ENCODE peak calls at places on chromosomes 6 and 20, in eight cellular contexts. One of them, this sample, is unnamed.

GRCh38 chr6:106973841-106974336 is 640 bp downstream of the CD24 start:
- DNase-seq in PC-9: peak; percentile 44
- DNase-seq in pancreas: peak; percentile 85
- DNase-seq in BE2C: peak; percentile 10
- DNase-seq in adipocyte: no peak
- DNase-seq in fibroblast of lung: peak; percentile 19
- DNase-seq in Peyer's patch: peak; percentile 22
- DNase-seq in left lung: peak; percentile 82
- DNase-seq in this sample: no peak

GRCh38 chr20:58482416-58482815 is 32.8 kb downstream of the APCDD1L start:
- DNase-seq in PC-9: no peak
- DNase-seq in pancreas: no peak
- DNase-seq in BE2C: no peak
- DNase-seq in adipocyte: no peak
- DNase-seq in fibroblast of lung: peak; percentile 43
- DNase-seq in Peyer's patch: no peak
- DNase-seq in left lung: no peak
- DNase-seq in this sample: no peak

GRCh38 chr6:38495922-38496635 is 143.7 kb downstream of the BTBD9 start:
- DNase-seq in PC-9: no peak
- DNase-seq in pancreas: no peak
- DNase-seq in BE2C: no peak
- DNase-seq in adipocyte: no peak
- DNase-seq in fibroblast of lung: no peak
- DNase-seq in Peyer's patch: no peak
- DNase-seq in left lung: no peak
- DNase-seq in this sample: no peak

GRCh38 chr6:147765541-147765940 is 257.1 kb downstream of the SAMD5 start:
- DNase-seq in PC-9: no peak
- DNase-seq in pancreas: no peak
- DNase-seq in BE2C: no peak
- DNase-seq in adipocyte: no peak
- DNase-seq in fibroblast of lung: peak; percentile 2
- DNase-seq in Peyer's patch: no peak
- DNase-seq in left lung: no peak
- DNase-seq in this sample: no peak

GRCh38 chr6:153027480-153027879 is 25.0 kb upstream of the MTRF1L start:
- DNase-seq in PC-9: no peak
- DNase-seq in pancreas: no peak
- DNase-seq in BE2C: no peak
- DNase-seq in adipocyte: no peak
- DNase-seq in fibroblast of lung: no peak
- DNase-seq in Peyer's patch: no peak
- DNase-seq in left lung: no peak
- DNase-seq in this sample: no peak

GRCh38 chr6:88588938-88589337 is 374.5 kb downstream of the RNGTT start:
- DNase-seq in PC-9: no peak
- DNase-seq in pancreas: no peak
- DNase-seq in BE2C: no peak
- DNase-seq in adipocyte: no peak
- DNase-seq in fibroblast of lung: no peak
- DNase-seq in Peyer's patch: no peak
- DNase-seq in left lung: no peak
- DNase-seq in this sample: no peak

GRCh38 chr20:48685300-48685699 is 142.5 kb downstream of the PREX1 start:
- DNase-seq in PC-9: no peak
- DNase-seq in pancreas: no peak
- DNase-seq in BE2C: no peak
- DNase-seq in adipocyte: no peak
- DNase-seq in fibroblast of lung: no peak
- DNase-seq in Peyer's patch: no peak
- DNase-seq in left lung: no peak
- DNase-seq in this sample: no peak

GRCh38 chr6:167570460-167571400 is 245.8 kb downstream of the TTLL2 start:
- DNase-seq in PC-9: no peak
- DNase-seq in pancreas: no peak
- DNase-seq in BE2C: no peak
- DNase-seq in adipocyte: no peak
- DNase-seq in fibroblast of lung: no peak
- DNase-seq in Peyer's patch: peak; percentile 8
- DNase-seq in left lung: peak; percentile 60
- DNase-seq in this sample: no peak

GRCh38 chr20:46487628-46488027 is 25.7 kb downstream of the ZNF334 start:
- DNase-seq in PC-9: no peak
- DNase-seq in pancreas: no peak
- DNase-seq in BE2C: no peak
- DNase-seq in adipocyte: no peak
- DNase-seq in fibroblast of lung: no peak
- DNase-seq in Peyer's patch: no peak
- DNase-seq in left lung: no peak
- DNase-seq in this sample: no peak

GRCh38 chr6:90124904-90125510 is 171.6 kb downstream of the BACH2 start:
- DNase-seq in PC-9: no peak
- DNase-seq in pancreas: no peak
- DNase-seq in BE2C: no peak
- DNase-seq in adipocyte: peak; percentile 17
- DNase-seq in fibroblast of lung: no peak
- DNase-seq in Peyer's patch: no peak
- DNase-seq in left lung: no peak
- DNase-seq in this sample: no peak

GRCh38 chr6:83708970-83709747 is at the start of gene SNAP91:
- DNase-seq in PC-9: no peak
- DNase-seq in pancreas: peak; percentile 78
- DNase-seq in BE2C: peak; percentile 92
- DNase-seq in adipocyte: no peak
- DNase-seq in fibroblast of lung: peak; percentile 9
- DNase-seq in Peyer's patch: no peak
- DNase-seq in left lung: no peak
- DNase-seq in this sample: no peak

GRCh38 chr6:166505133-166505905 is 81.2 kb downstream of the RAMACL start:
- DNase-seq in PC-9: no peak
- DNase-seq in pancreas: no peak
- DNase-seq in BE2C: no peak
- DNase-seq in adipocyte: no peak
- DNase-seq in fibroblast of lung: no peak
- DNase-seq in Peyer's patch: no peak
- DNase-seq in left lung: no peak
- DNase-seq in this sample: no peak

GRCh38 chr6:101716810-101717209 is 323.3 kb downstream of the GRIK2 start:
- DNase-seq in PC-9: no peak
- DNase-seq in pancreas: no peak
- DNase-seq in BE2C: no peak
- DNase-seq in adipocyte: no peak
- DNase-seq in fibroblast of lung: no peak
- DNase-seq in Peyer's patch: no peak
- DNase-seq in left lung: no peak
- DNase-seq in this sample: no peak

GRCh38 chr6:127732927-127733326 is 156.0 kb downstream of the C6orf58 start:
- DNase-seq in PC-9: no peak
- DNase-seq in pancreas: no peak
- DNase-seq in BE2C: no peak
- DNase-seq in adipocyte: no peak
- DNase-seq in fibroblast of lung: no peak
- DNase-seq in Peyer's patch: no peak
- DNase-seq in left lung: no peak
- DNase-seq in this sample: no peak

GRCh38 chr6:43793875-43794242 is 23.8 kb downstream of the VEGFA start:
- DNase-seq in PC-9: no peak
- DNase-seq in pancreas: peak; percentile 55
- DNase-seq in BE2C: no peak
- DNase-seq in adipocyte: no peak
- DNase-seq in fibroblast of lung: no peak
- DNase-seq in Peyer's patch: no peak
- DNase-seq in left lung: no peak
- DNase-seq in this sample: no peak

GRCh38 chr6:43791752-43792422 is 21.9 kb downstream of the VEGFA start:
- DNase-seq in PC-9: no peak
- DNase-seq in pancreas: peak; percentile 14
- DNase-seq in BE2C: no peak
- DNase-seq in adipocyte: no peak
- DNase-seq in fibroblast of lung: no peak
- DNase-seq in Peyer's patch: no peak
- DNase-seq in left lung: no peak
- DNase-seq in this sample: no peak

GRCh38 chr6:43796168-43796567 is 26.2 kb downstream of the VEGFA start:
- DNase-seq in PC-9: no peak
- DNase-seq in pancreas: no peak
- DNase-seq in BE2C: no peak
- DNase-seq in adipocyte: no peak
- DNase-seq in fibroblast of lung: no peak
- DNase-seq in Peyer's patch: no peak
- DNase-seq in left lung: no peak
- DNase-seq in this sample: no peak

GRCh38 chr6:43790031-43790430 is 20.0 kb downstream of the VEGFA start:
- DNase-seq in PC-9: no peak
- DNase-seq in pancreas: no peak
- DNase-seq in BE2C: no peak
- DNase-seq in adipocyte: peak; percentile 95
- DNase-seq in fibroblast of lung: no peak
- DNase-seq in Peyer's patch: no peak
- DNase-seq in left lung: no peak
- DNase-seq in this sample: no peak

DNA sequence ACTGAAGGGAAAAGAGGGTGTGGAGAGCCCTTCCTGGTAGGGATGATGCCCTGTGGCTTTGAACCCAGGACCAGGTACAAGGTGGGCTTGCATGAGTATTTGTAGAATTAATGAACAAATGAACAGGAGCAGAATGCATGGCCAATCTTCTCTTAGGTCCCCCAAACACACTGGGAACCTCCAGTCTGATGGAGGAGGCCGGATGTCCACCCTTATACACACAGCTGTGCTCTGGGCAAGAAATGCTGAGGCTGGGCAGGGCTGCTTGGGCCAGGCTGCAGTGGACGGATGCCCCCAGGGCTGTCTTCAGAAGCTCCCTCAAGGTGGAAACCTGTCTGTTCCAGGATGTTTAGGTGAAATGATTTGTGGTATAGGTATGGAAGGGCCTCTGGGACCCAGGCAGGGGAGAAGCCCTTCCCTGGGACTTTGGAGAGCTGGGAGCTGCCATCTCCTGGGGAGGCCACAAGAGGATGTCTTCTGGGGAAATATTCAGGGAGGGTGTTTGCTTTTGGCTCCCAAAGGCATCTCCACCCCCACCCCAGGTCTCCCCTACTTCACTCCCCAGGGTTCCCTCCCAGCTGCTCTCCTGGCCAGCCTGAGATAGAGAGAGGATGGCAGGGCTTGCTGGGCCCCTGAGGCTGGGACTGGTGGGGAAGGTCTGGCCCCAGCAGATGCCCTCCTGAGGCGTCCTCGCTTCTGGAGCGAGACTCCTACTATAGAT is 23.3 kb downstream of the VEGFA start:
- DNase-seq in PC-9: no peak
- DNase-seq in pancreas: no peak
- DNase-seq in BE2C: no peak
- DNase-seq in adipocyte: no peak
- DNase-seq in fibroblast of lung: no peak
- DNase-seq in Peyer's patch: no peak
- DNase-seq in left lung: no peak
- DNase-seq in this sample: no peak
- H3K9me3 ChIP-seq in PC-9: no peaks in the 10 kb centered on the region
- H3K9me3 ChIP-seq in pancreas: no peaks in the 10 kb centered on the region
- H3K9me3 ChIP-seq in BE2C: no peaks in the 10 kb centered on the region
- H3K9me3 ChIP-seq in adipocyte: no peaks in the 10 kb centered on the region
- H3K9me3 ChIP-seq in fibroblast of lung: no peaks in the 10 kb centered on the region
- H3K9me3 ChIP-seq in Peyer's patch: no peaks in the 10 kb centered on the region
- H3K9me3 ChIP-seq in left lung: no peaks in the 10 kb centered on the region
- H3K9me3 ChIP-seq in this sample: no peaks in the 10 kb centered on the region

DNA sequence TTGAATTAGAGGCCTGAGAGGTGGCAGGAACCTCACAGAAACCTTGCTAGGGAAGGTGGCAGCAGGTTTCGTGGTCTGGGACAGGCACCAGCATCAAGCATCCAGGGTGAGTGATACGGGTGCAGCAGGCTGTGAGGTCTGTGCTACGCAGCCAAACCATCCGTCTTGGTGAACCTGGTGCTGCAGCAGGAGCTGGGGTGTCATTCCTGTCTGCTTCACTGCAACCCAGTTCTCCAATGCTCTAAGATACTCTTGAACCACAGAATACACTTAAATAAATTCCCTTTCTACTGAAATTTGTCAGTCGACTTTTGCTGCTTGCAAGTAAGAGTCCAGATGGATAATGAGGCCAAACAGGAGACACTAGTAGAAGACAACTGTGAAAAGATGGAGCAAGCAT is 9.7 kb upstream of the CBLN4 start:
- DNase-seq in PC-9: no peak
- DNase-seq in pancreas: no peak
- DNase-seq in BE2C: no peak
- DNase-seq in adipocyte: no peak
- DNase-seq in fibroblast of lung: no peak
- DNase-seq in Peyer's patch: no peak
- DNase-seq in left lung: no peak
- DNase-seq in this sample: no peak
- H3K9me3 ChIP-seq in PC-9: no peaks in the 10 kb centered on the region
- H3K9me3 ChIP-seq in pancreas: no peaks in the 10 kb centered on the region
- H3K9me3 ChIP-seq in BE2C: no peaks in the 10 kb centered on the region
- H3K9me3 ChIP-seq in adipocyte: peaks cover 7% of the 10 kb centered on the region
- H3K9me3 ChIP-seq in fibroblast of lung: no peaks in the 10 kb centered on the region
- H3K9me3 ChIP-seq in Peyer's patch: no peaks in the 10 kb centered on the region
- H3K9me3 ChIP-seq in left lung: no peaks in the 10 kb centered on the region
- H3K9me3 ChIP-seq in this sample: no peaks in the 10 kb centered on the region

DNA sequence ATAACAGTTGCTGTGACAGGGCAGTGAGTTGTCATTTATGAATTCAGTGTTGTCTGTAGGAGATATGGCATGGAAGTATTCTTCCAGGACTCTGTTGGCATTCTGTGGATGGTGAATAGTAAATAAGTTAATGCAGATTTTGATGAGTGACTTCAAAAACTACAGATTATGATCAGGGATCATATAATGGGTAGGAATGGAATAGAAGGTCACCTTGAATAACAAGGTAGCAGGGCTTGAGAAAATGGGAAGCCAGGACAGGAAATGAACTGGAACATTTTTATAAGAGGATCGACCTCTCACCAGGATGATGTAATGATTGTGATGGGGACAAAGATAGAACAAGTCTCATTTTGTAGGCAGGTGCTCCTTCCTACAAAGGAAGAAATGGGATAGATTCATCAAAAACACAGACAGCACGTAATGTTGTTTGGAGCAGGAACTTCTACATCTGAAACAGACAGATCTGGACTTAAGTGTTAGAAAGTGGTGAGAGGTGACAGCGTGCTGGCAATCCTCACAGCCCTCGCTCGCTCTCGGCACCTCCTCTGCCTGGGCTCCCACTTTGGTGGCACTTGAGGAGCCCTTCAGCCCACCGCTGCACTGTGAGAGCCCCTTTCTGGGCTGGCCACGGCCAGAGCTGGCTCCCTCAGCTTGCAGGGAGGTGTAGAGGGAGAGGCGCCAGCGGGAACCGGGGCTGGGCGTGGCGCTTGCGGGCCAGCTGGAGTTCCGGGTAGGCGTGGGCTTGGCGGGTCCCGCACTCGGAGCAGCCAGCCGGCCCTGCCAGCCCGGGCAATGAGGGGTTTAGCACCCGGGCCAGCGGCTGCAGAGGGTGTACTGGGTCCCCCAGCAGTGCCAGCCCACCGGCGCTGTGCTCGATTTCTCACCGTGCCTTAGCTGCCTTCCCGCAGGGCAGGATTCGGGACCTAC is 30.8 kb upstream of the SSR1 start:
- DNase-seq in PC-9: no peak
- DNase-seq in pancreas: peak; percentile 69
- DNase-seq in BE2C: no peak
- DNase-seq in adipocyte: peak; percentile 8
- DNase-seq in fibroblast of lung: no peak
- DNase-seq in Peyer's patch: no peak
- DNase-seq in left lung: peak; percentile 73
- DNase-seq in this sample: no peak
- H3K9me3 ChIP-seq in PC-9: peaks cover 11% of the 10 kb centered on the region
- H3K9me3 ChIP-seq in pancreas: no peaks in the 10 kb centered on the region
- H3K9me3 ChIP-seq in BE2C: no peaks in the 10 kb centered on the region
- H3K9me3 ChIP-seq in adipocyte: no peaks in the 10 kb centered on the region
- H3K9me3 ChIP-seq in fibroblast of lung: no peaks in the 10 kb centered on the region
- H3K9me3 ChIP-seq in Peyer's patch: no peaks in the 10 kb centered on the region
- H3K9me3 ChIP-seq in left lung: no peaks in the 10 kb centered on the region
- H3K9me3 ChIP-seq in this sample: no peaks in the 10 kb centered on the region

GRCh38 chr6:363909-364308 is 27.6 kb upstream of the IRF4 start:
- DNase-seq in PC-9: no peak
- DNase-seq in pancreas: no peak
- DNase-seq in BE2C: no peak
- DNase-seq in adipocyte: no peak
- DNase-seq in fibroblast of lung: no peak
- DNase-seq in Peyer's patch: no peak
- DNase-seq in left lung: peak; percentile 50
- DNase-seq in this sample: no peak
- H3K9me3 ChIP-seq in PC-9: peaks cover 6% of the 10 kb centered on the region
- H3K9me3 ChIP-seq in pancreas: no peaks in the 10 kb centered on the region
- H3K9me3 ChIP-seq in BE2C: no peaks in the 10 kb centered on the region
- H3K9me3 ChIP-seq in adipocyte: no peaks in the 10 kb centered on the region
- H3K9me3 ChIP-seq in fibroblast of lung: no peaks in the 10 kb centered on the region
- H3K9me3 ChIP-seq in Peyer's patch: peaks cover 9% of the 10 kb centered on the region
- H3K9me3 ChIP-seq in left lung: peaks cover 14% of the 10 kb centered on the region
- H3K9me3 ChIP-seq in this sample: no peaks in the 10 kb centered on the region

This sample was measured in T-helper 17 cell.